ENCODE peak calls at places on chromosomes 3 and 15, in six cellular contexts. One of them, this sample, is unnamed.
A peak's percentile ranks its signal among the peaks of the same experiment; 100 is the strongest.

GRCh38 chr15:64348455-64348854 is 7.5 kb downstream of the CSNK1G1 start:
- DNase-seq in SW480: peak; percentile 22
- DNase-seq in left cardiac atrium: no peak
- DNase-seq in stimulated activated CD4-positive, alpha-beta T cell treated with anti-CD3 and anti-CD28 coated beads, Interleukin-1b, Interleukin-23, amount 100 ng/mL, for 48 hours: no peak
- DNase-seq in activated CD8-positive, alpha-beta memory T cell treated with anti-CD3 and anti-CD28 coated beads, Interleukin-2, amount 50 U/mL, for 4 hours: no peak
- DNase-seq in LoVo: no peak
- DNase-seq in this sample: no peak

GRCh38 chr3:118267588-118267987 is 767.1 kb downstream of the IGSF11 start:
- DNase-seq in SW480: no peak
- DNase-seq in left cardiac atrium: no peak
- DNase-seq in stimulated activated CD4-positive, alpha-beta T cell treated with anti-CD3 and anti-CD28 coated beads, Interleukin-1b, Interleukin-23, amount 100 ng/mL, for 48 hours: no peak
- DNase-seq in activated CD8-positive, alpha-beta memory T cell treated with anti-CD3 and anti-CD28 coated beads, Interleukin-2, amount 50 U/mL, for 4 hours: no peak
- DNase-seq in LoVo: no peak
- DNase-seq in this sample: no peak

GRCh38 chr3:105516972-105517371 is 150.3 kb downstream of the ALCAM start:
- DNase-seq in SW480: no peak
- DNase-seq in left cardiac atrium: no peak
- DNase-seq in stimulated activated CD4-positive, alpha-beta T cell treated with anti-CD3 and anti-CD28 coated beads, Interleukin-1b, Interleukin-23, amount 100 ng/mL, for 48 hours: no peak
- DNase-seq in activated CD8-positive, alpha-beta memory T cell treated with anti-CD3 and anti-CD28 coated beads, Interleukin-2, amount 50 U/mL, for 4 hours: no peak
- DNase-seq in LoVo: no peak
- DNase-seq in this sample: no peak

GRCh38 chr3:30368978-30369377 is 237.4 kb upstream of the TGFBR2 start:
- DNase-seq in SW480: no peak
- DNase-seq in left cardiac atrium: no peak
- DNase-seq in stimulated activated CD4-positive, alpha-beta T cell treated with anti-CD3 and anti-CD28 coated beads, Interleukin-1b, Interleukin-23, amount 100 ng/mL, for 48 hours: no peak
- DNase-seq in activated CD8-positive, alpha-beta memory T cell treated with anti-CD3 and anti-CD28 coated beads, Interleukin-2, amount 50 U/mL, for 4 hours: no peak
- DNase-seq in LoVo: peak; percentile 33
- DNase-seq in this sample: no peak

GRCh38 chr3:127587876-127588275 is 2.7 kb downstream of the TPRA1 start:
- DNase-seq in SW480: no peak
- DNase-seq in left cardiac atrium: no peak
- DNase-seq in stimulated activated CD4-positive, alpha-beta T cell treated with anti-CD3 and anti-CD28 coated beads, Interleukin-1b, Interleukin-23, amount 100 ng/mL, for 48 hours: no peak
- DNase-seq in activated CD8-positive, alpha-beta memory T cell treated with anti-CD3 and anti-CD28 coated beads, Interleukin-2, amount 50 U/mL, for 4 hours: no peak
- DNase-seq in LoVo: no peak
- DNase-seq in this sample: no peak

GRCh38 chr3:177212278-177212610 is 15.0 kb upstream of the TBL1XR1 start:
- DNase-seq in SW480: no peak
- DNase-seq in left cardiac atrium: no peak
- DNase-seq in stimulated activated CD4-positive, alpha-beta T cell treated with anti-CD3 and anti-CD28 coated beads, Interleukin-1b, Interleukin-23, amount 100 ng/mL, for 48 hours: no peak
- DNase-seq in activated CD8-positive, alpha-beta memory T cell treated with anti-CD3 and anti-CD28 coated beads, Interleukin-2, amount 50 U/mL, for 4 hours: no peak
- DNase-seq in LoVo: no peak
- DNase-seq in this sample: no peak

GRCh38 chr3:112687214-112687613 is 46.3 kb upstream of the CCDC80 start:
- DNase-seq in SW480: no peak
- DNase-seq in left cardiac atrium: no peak
- DNase-seq in stimulated activated CD4-positive, alpha-beta T cell treated with anti-CD3 and anti-CD28 coated beads, Interleukin-1b, Interleukin-23, amount 100 ng/mL, for 48 hours: no peak
- DNase-seq in activated CD8-positive, alpha-beta memory T cell treated with anti-CD3 and anti-CD28 coated beads, Interleukin-2, amount 50 U/mL, for 4 hours: no peak
- DNase-seq in LoVo: no peak
- DNase-seq in this sample: no peak

GRCh38 chr3:180802837-180803236 is 109.6 kb upstream of the FXR1 start:
- DNase-seq in SW480: peak; percentile 44
- DNase-seq in left cardiac atrium: no peak
- DNase-seq in stimulated activated CD4-positive, alpha-beta T cell treated with anti-CD3 and anti-CD28 coated beads, Interleukin-1b, Interleukin-23, amount 100 ng/mL, for 48 hours: no peak
- DNase-seq in activated CD8-positive, alpha-beta memory T cell treated with anti-CD3 and anti-CD28 coated beads, Interleukin-2, amount 50 U/mL, for 4 hours: no peak
- DNase-seq in LoVo: peak; percentile 16
- DNase-seq in this sample: no peak

GRCh38 chr3:69761896-69762789 is 22.9 kb downstream of the MITF start:
- DNase-seq in SW480: no peak
- DNase-seq in left cardiac atrium: no peak
- DNase-seq in stimulated activated CD4-positive, alpha-beta T cell treated with anti-CD3 and anti-CD28 coated beads, Interleukin-1b, Interleukin-23, amount 100 ng/mL, for 48 hours: no peak
- DNase-seq in activated CD8-positive, alpha-beta memory T cell treated with anti-CD3 and anti-CD28 coated beads, Interleukin-2, amount 50 U/mL, for 4 hours: no peak
- DNase-seq in LoVo: no peak
- DNase-seq in this sample: no peak

GRCh38 chr3:52182203-52182602 is 15.8 kb upstream of the ALAS1 start:
- DNase-seq in SW480: no peak
- DNase-seq in left cardiac atrium: no peak
- DNase-seq in stimulated activated CD4-positive, alpha-beta T cell treated with anti-CD3 and anti-CD28 coated beads, Interleukin-1b, Interleukin-23, amount 100 ng/mL, for 48 hours: no peak
- DNase-seq in activated CD8-positive, alpha-beta memory T cell treated with anti-CD3 and anti-CD28 coated beads, Interleukin-2, amount 50 U/mL, for 4 hours: no peak
- DNase-seq in LoVo: no peak
- DNase-seq in this sample: no peak

GRCh38 chr3:38458796-38459498 is 5.3 kb downstream of the ACVR2B start:
- DNase-seq in SW480: peak; percentile 52
- DNase-seq in left cardiac atrium: peak; percentile 64
- DNase-seq in stimulated activated CD4-positive, alpha-beta T cell treated with anti-CD3 and anti-CD28 coated beads, Interleukin-1b, Interleukin-23, amount 100 ng/mL, for 48 hours: no peak
- DNase-seq in activated CD8-positive, alpha-beta memory T cell treated with anti-CD3 and anti-CD28 coated beads, Interleukin-2, amount 50 U/mL, for 4 hours: no peak
- DNase-seq in LoVo: no peak
- DNase-seq in this sample: no peak

GRCh38 chr15:40016224-40016865 is 22.6 kb downstream of the SRP14 start:
- DNase-seq in SW480: no peak
- DNase-seq in left cardiac atrium: no peak
- DNase-seq in stimulated activated CD4-positive, alpha-beta T cell treated with anti-CD3 and anti-CD28 coated beads, Interleukin-1b, Interleukin-23, amount 100 ng/mL, for 48 hours: no peak
- DNase-seq in activated CD8-positive, alpha-beta memory T cell treated with anti-CD3 and anti-CD28 coated beads, Interleukin-2, amount 50 U/mL, for 4 hours: no peak
- DNase-seq in LoVo: no peak
- DNase-seq in this sample: no peak

GRCh38 chr3:134663646-134664456 is 13.0 kb upstream of the KY start:
- DNase-seq in SW480: no peak
- DNase-seq in left cardiac atrium: no peak
- DNase-seq in stimulated activated CD4-positive, alpha-beta T cell treated with anti-CD3 and anti-CD28 coated beads, Interleukin-1b, Interleukin-23, amount 100 ng/mL, for 48 hours: no peak
- DNase-seq in activated CD8-positive, alpha-beta memory T cell treated with anti-CD3 and anti-CD28 coated beads, Interleukin-2, amount 50 U/mL, for 4 hours: no peak
- DNase-seq in LoVo: no peak
- DNase-seq in this sample: no peak

GRCh38 chr3:69628956-69629355 is 110.3 kb upstream of the MITF start:
- DNase-seq in SW480: no peak
- DNase-seq in left cardiac atrium: no peak
- DNase-seq in stimulated activated CD4-positive, alpha-beta T cell treated with anti-CD3 and anti-CD28 coated beads, Interleukin-1b, Interleukin-23, amount 100 ng/mL, for 48 hours: no peak
- DNase-seq in activated CD8-positive, alpha-beta memory T cell treated with anti-CD3 and anti-CD28 coated beads, Interleukin-2, amount 50 U/mL, for 4 hours: no peak
- DNase-seq in LoVo: no peak
- DNase-seq in this sample: no peak

GRCh38 chr15:48858401-48858800 is 19.5 kb upstream of the EID1 start:
- DNase-seq in SW480: peak; percentile 17
- DNase-seq in left cardiac atrium: no peak
- DNase-seq in stimulated activated CD4-positive, alpha-beta T cell treated with anti-CD3 and anti-CD28 coated beads, Interleukin-1b, Interleukin-23, amount 100 ng/mL, for 48 hours: no peak
- DNase-seq in activated CD8-positive, alpha-beta memory T cell treated with anti-CD3 and anti-CD28 coated beads, Interleukin-2, amount 50 U/mL, for 4 hours: no peak
- DNase-seq in LoVo: no peak
- DNase-seq in this sample: no peak

GRCh38 chr15:79308874-79309273 is 2.0 kb upstream of the TMED3 start:
- DNase-seq in SW480: no peak
- DNase-seq in left cardiac atrium: no peak
- DNase-seq in stimulated activated CD4-positive, alpha-beta T cell treated with anti-CD3 and anti-CD28 coated beads, Interleukin-1b, Interleukin-23, amount 100 ng/mL, for 48 hours: no peak
- DNase-seq in activated CD8-positive, alpha-beta memory T cell treated with anti-CD3 and anti-CD28 coated beads, Interleukin-2, amount 50 U/mL, for 4 hours: no peak
- DNase-seq in LoVo: no peak
- DNase-seq in this sample: no peak

GRCh38 chr3:172273378-172273777 is 174.9 kb downstream of the GHSR start:
- DNase-seq in SW480: no peak
- DNase-seq in left cardiac atrium: no peak
- DNase-seq in stimulated activated CD4-positive, alpha-beta T cell treated with anti-CD3 and anti-CD28 coated beads, Interleukin-1b, Interleukin-23, amount 100 ng/mL, for 48 hours: no peak
- DNase-seq in activated CD8-positive, alpha-beta memory T cell treated with anti-CD3 and anti-CD28 coated beads, Interleukin-2, amount 50 U/mL, for 4 hours: no peak
- DNase-seq in LoVo: no peak
- DNase-seq in this sample: no peak

GRCh38 chr15:52576692-52577091 is 7.9 kb upstream of the ARPP19 start:
- DNase-seq in SW480: no peak
- DNase-seq in left cardiac atrium: no peak
- DNase-seq in stimulated activated CD4-positive, alpha-beta T cell treated with anti-CD3 and anti-CD28 coated beads, Interleukin-1b, Interleukin-23, amount 100 ng/mL, for 48 hours: no peak
- DNase-seq in activated CD8-positive, alpha-beta memory T cell treated with anti-CD3 and anti-CD28 coated beads, Interleukin-2, amount 50 U/mL, for 4 hours: no peak
- DNase-seq in LoVo: no peak
- DNase-seq in this sample: no peak

GRCh38 chr15:68885070-68885469 is 45.3 kb upstream of the SPESP1 start:
- DNase-seq in SW480: no peak
- DNase-seq in left cardiac atrium: no peak
- DNase-seq in stimulated activated CD4-positive, alpha-beta T cell treated with anti-CD3 and anti-CD28 coated beads, Interleukin-1b, Interleukin-23, amount 100 ng/mL, for 48 hours: no peak
- DNase-seq in activated CD8-positive, alpha-beta memory T cell treated with anti-CD3 and anti-CD28 coated beads, Interleukin-2, amount 50 U/mL, for 4 hours: no peak
- DNase-seq in LoVo: no peak
- DNase-seq in this sample: no peak

GRCh38 chr15:73681073-73681472 is 3.1 kb upstream of the CD276 start:
- DNase-seq in SW480: no peak
- DNase-seq in left cardiac atrium: no peak
- DNase-seq in stimulated activated CD4-positive, alpha-beta T cell treated with anti-CD3 and anti-CD28 coated beads, Interleukin-1b, Interleukin-23, amount 100 ng/mL, for 48 hours: no peak
- DNase-seq in activated CD8-positive, alpha-beta memory T cell treated with anti-CD3 and anti-CD28 coated beads, Interleukin-2, amount 50 U/mL, for 4 hours: no peak
- DNase-seq in LoVo: no peak
- DNase-seq in this sample: no peak

GRCh38 chr15:52349062-52349700 is 53.6 kb upstream of the MYO5C start:
- DNase-seq in SW480: peak; percentile 21
- DNase-seq in left cardiac atrium: no peak
- DNase-seq in stimulated activated CD4-positive, alpha-beta T cell treated with anti-CD3 and anti-CD28 coated beads, Interleukin-1b, Interleukin-23, amount 100 ng/mL, for 48 hours: no peak
- DNase-seq in activated CD8-positive, alpha-beta memory T cell treated with anti-CD3 and anti-CD28 coated beads, Interleukin-2, amount 50 U/mL, for 4 hours: no peak
- DNase-seq in LoVo: no peak
- DNase-seq in this sample: no peak

GRCh38 chr3:64621726-64622400 is 65.9 kb downstream of the ADAMTS9 start:
- DNase-seq in SW480: no peak
- DNase-seq in left cardiac atrium: no peak
- DNase-seq in stimulated activated CD4-positive, alpha-beta T cell treated with anti-CD3 and anti-CD28 coated beads, Interleukin-1b, Interleukin-23, amount 100 ng/mL, for 48 hours: no peak
- DNase-seq in activated CD8-positive, alpha-beta memory T cell treated with anti-CD3 and anti-CD28 coated beads, Interleukin-2, amount 50 U/mL, for 4 hours: no peak
- DNase-seq in LoVo: no peak
- DNase-seq in this sample: no peak

GRCh38 chr3:39291903-39292329 is 12.1 kb upstream of the CX3CR1 start:
- DNase-seq in SW480: peak; percentile 57
- DNase-seq in left cardiac atrium: peak; percentile 63
- DNase-seq in stimulated activated CD4-positive, alpha-beta T cell treated with anti-CD3 and anti-CD28 coated beads, Interleukin-1b, Interleukin-23, amount 100 ng/mL, for 48 hours: peak; percentile 76
- DNase-seq in activated CD8-positive, alpha-beta memory T cell treated with anti-CD3 and anti-CD28 coated beads, Interleukin-2, amount 50 U/mL, for 4 hours: peak; percentile 76
- DNase-seq in LoVo: peak; percentile 45
- DNase-seq in this sample: peak; percentile 79

GRCh38 chr3:42247576-42248027 is 18.4 kb downstream of the CCK start:
- DNase-seq in SW480: peak; percentile 78
- DNase-seq in left cardiac atrium: no peak
- DNase-seq in stimulated activated CD4-positive, alpha-beta T cell treated with anti-CD3 and anti-CD28 coated beads, Interleukin-1b, Interleukin-23, amount 100 ng/mL, for 48 hours: peak; percentile 65
- DNase-seq in activated CD8-positive, alpha-beta memory T cell treated with anti-CD3 and anti-CD28 coated beads, Interleukin-2, amount 50 U/mL, for 4 hours: peak; percentile 66
- DNase-seq in LoVo: peak; percentile 75
- DNase-seq in this sample: no peak

GRCh38 chr3:119702530-119703527 is at the start of gene CFAP91:
- DNase-seq in SW480: no peak
- DNase-seq in left cardiac atrium: peak; percentile 97
- DNase-seq in stimulated activated CD4-positive, alpha-beta T cell treated with anti-CD3 and anti-CD28 coated beads, Interleukin-1b, Interleukin-23, amount 100 ng/mL, for 48 hours: peak; percentile 83
- DNase-seq in activated CD8-positive, alpha-beta memory T cell treated with anti-CD3 and anti-CD28 coated beads, Interleukin-2, amount 50 U/mL, for 4 hours: peak; percentile 80
- DNase-seq in LoVo: no peak
- DNase-seq in this sample: peak; percentile 99

GRCh38 chr3:149134560-149134959 is 5.1 kb downstream of the HPS3 start:
- DNase-seq in SW480: no peak
- DNase-seq in left cardiac atrium: no peak
- DNase-seq in stimulated activated CD4-positive, alpha-beta T cell treated with anti-CD3 and anti-CD28 coated beads, Interleukin-1b, Interleukin-23, amount 100 ng/mL, for 48 hours: no peak
- DNase-seq in activated CD8-positive, alpha-beta memory T cell treated with anti-CD3 and anti-CD28 coated beads, Interleukin-2, amount 50 U/mL, for 4 hours: no peak
- DNase-seq in LoVo: peak; percentile 37
- DNase-seq in this sample: no peak

This sample was measured in Right ventricle myocardium inferior.